ENCODE peak calls at places on chromosomes 13 and 19, in five cellular contexts. W, V, F, Z and N are unnamed samples.

GRCh38 chr19:13864513-13865242 is 12.3 kb upstream of the NANOS3 start:
- DNase-seq in W (no peak), V (no peak), F (no peak), Z (peak), N (no peak)

GRCh38 chr13:105334211-105334610 is 1201.3 kb downstream of the EFNB2 start:
- DNase-seq in W (no peak), V (no peak), F (no peak), Z (no peak), N (no peak)

GRCh38 chr13:77118134-77118533 is 91.2 kb upstream of the FBXL3 start:
- DNase-seq in W (no peak), V (no peak), F (no peak), Z (no peak), N (no peak)

GRCh38 chr19:30087381-30088138 is 145.5 kb downstream of the URI1 start:
- DNase-seq in W (no peak), V (no peak), F (no peak), Z (no peak), N (no peak)

GRCh38 chr19:52518646-52519045 is 8.8 kb upstream of the ZNF808 start:
- DNase-seq in W (no peak), V (no peak), F (no peak), Z (no peak), N (no peak)

GRCh38 chr13:100495455-100495854 is 93.1 kb downstream of the GGACT start:
- DNase-seq in W (no peak), V (no peak), F (no peak), Z (no peak), N (no peak)

GRCh38 chr19:15563325-15563794 is 51.7 kb upstream of the CYP4F8 start:
- DNase-seq in W (no peak), V (no peak), F (peak), Z (no peak), N (no peak)

GRCh38 chr19:40392894-40393517 is 3.0 kb upstream of the HIPK4 start:
- DNase-seq in W (peak), V (no peak), F (no peak), Z (peak), N (no peak)

GRCh38 chr13:41696163-41697003 is 239.0 kb downstream of the RGCC start:
- DNase-seq in W (no peak), V (no peak), F (no peak), Z (peak), N (no peak)

GRCh38 chr19:33132425-33132824 is 511 bp downstream of the WDR88 start:
- DNase-seq in W (no peak), V (no peak), F (no peak), Z (no peak), N (no peak)

GRCh38 chr13:18993884-18994660 is 187.6 kb downstream of the TUBA3C start:
- DNase-seq in W (no peak), V (no peak), F (no peak), Z (no peak), N (no peak)

GRCh38 chr13:49977992-49978391 is 18.9 kb upstream of the TRIM13 start:
- DNase-seq in W (no peak), V (no peak), F (no peak), Z (no peak), N (no peak)

GRCh38 chr19:49691243-49692101 is 556 bp downstream of the CPT1C start:
- DNase-seq in W (no peak), V (peak), F (peak), Z (peak), N (peak)

GRCh38 chr19:15759962-15760565 is 22.3 kb downstream of the OR10H3 start:
- DNase-seq in W (no peak), V (no peak), F (no peak), Z (no peak), N (no peak)

GRCh38 chr19:10227215-10227971 is 3.7 kb downstream of the S1PR2 start:
- DNase-seq in W (peak), V (peak), F (peak), Z (no peak), N (peak)

GRCh38 chr19:15253076-15253475 is 20.8 kb upstream of the EPHX3 start:
- DNase-seq in W (no peak), V (no peak), F (no peak), Z (no peak), N (no peak)

GRCh38 chr19:17490411-17490810 is 20.1 kb downstream of the SLC27A1 start:
- DNase-seq in W (no peak), V (no peak), F (no peak), Z (no peak), N (no peak)

GRCh38 chr19:42284066-42284501 is 15.0 kb downstream of the CIC start:
- DNase-seq in W (peak), V (peak), F (peak), Z (peak), N (peak)

GRCh38 chr13:114097893-114098688 is 34.3 kb downstream of the RASA3 start:
- DNase-seq in W (no peak), V (peak), F (no peak), Z (no peak), N (peak)

GRCh38 chr13:49679244-49679643 is 12.0 kb downstream of the EBPL start:
- DNase-seq in W (no peak), V (no peak), F (no peak), Z (peak), N (no peak)

GRCh38 chr13:32804673-32805260 is 211.5 kb upstream of the KL start:
- DNase-seq in W (no peak), V (no peak), F (no peak), Z (no peak), N (no peak)

GRCh38 chr19:38251564-38252051 is 4.6 kb downstream of the PPP1R14A start:
- DNase-seq in W (peak), V (peak), F (peak), Z (peak), N (no peak)

GRCh38 chr19:38653028-38653571 is 5.7 kb downstream of the ACTN4 start:
- DNase-seq in W (no peak), V (peak), F (no peak), Z (peak), N (no peak)

GRCh38 chr19:18051887-18052286 is 34.8 kb downstream of the IL12RB1 start:
- DNase-seq in W (no peak), V (no peak), F (peak), Z (no peak), N (no peak)

GRCh38 chr13:107827840-107828549 is 387.3 kb downstream of the LIG4 start:
- DNase-seq in W (no peak), V (no peak), F (no peak), Z (no peak), N (no peak)

GRCh38 chr19:30036154-30037129 is 94.4 kb downstream of the URI1 start:
- DNase-seq in W (no peak), V (no peak), F (no peak), Z (no peak), N (no peak)

GRCh38 chr13:96904232-96904631 is 90.0 kb downstream of the OXGR1 start:
- DNase-seq in W (no peak), V (no peak), F (no peak), Z (no peak), N (no peak)

GRCh38 chr13:29746167-29746677 is 104.2 kb downstream of the UBL3 start:
- DNase-seq in W (no peak), V (no peak), F (no peak), Z (no peak), N (no peak)

GRCh38 chr19:8366961-8367326 is 3.0 kb downstream of the ANGPTL4 start:
- DNase-seq in W (no peak), V (peak), F (no peak), Z (no peak), N (no peak)

GRCh38 chr19:47564081-47564480 is 8.9 kb downstream of the ZNF541 start:
- DNase-seq in W (no peak), V (no peak), F (no peak), Z (peak), N (no peak)

GRCh38 chr13:71374471-71375041 is 492.4 kb downstream of the DACH1 start:
- DNase-seq in W (no peak), V (no peak), F (no peak), Z (no peak), N (no peak)

GRCh38 chr19:55690769-55691545 is 15.9 kb downstream of the EPN1 start:
- DNase-seq in W (no peak), V (no peak), F (no peak), Z (no peak), N (no peak)

GRCh38 chr13:29845440-29846056 is 4.9 kb downstream of the UBL3 start:
- DNase-seq in W (no peak), V (no peak), F (no peak), Z (no peak), N (no peak)

GRCh38 chr19:46240693-46241092 is 11.2 kb downstream of the IGFL1 start:
- DNase-seq in W (no peak), V (no peak), F (no peak), Z (no peak), N (no peak)

GRCh38 chr19:51478381-51479285 is at the start of gene CEACAM18:
- DNase-seq in W (no peak), V (no peak), F (no peak), Z (peak), N (no peak)

GRCh38 chr19:47719047-47719885 is 6.0 kb downstream of the EHD2 start:
- DNase-seq in W (peak), V (peak), F (peak), Z (peak), N (peak)

GRCh38 chr19:16266586-16266942 is 58.1 kb upstream of the KLF2 start:
- DNase-seq in W (no peak), V (no peak), F (no peak), Z (no peak), N (no peak)

GRCh38 chr19:43425567-43426392 is 11.1 kb downstream of the TEX101 start:
- DNase-seq in W (no peak), V (no peak), F (no peak), Z (peak), N (no peak)

GRCh38 chr19:45558399-45558878 is 26.2 kb downstream of the OPA3 start:
- DNase-seq in W (no peak), V (no peak), F (no peak), Z (peak), N (peak)

DNA sequence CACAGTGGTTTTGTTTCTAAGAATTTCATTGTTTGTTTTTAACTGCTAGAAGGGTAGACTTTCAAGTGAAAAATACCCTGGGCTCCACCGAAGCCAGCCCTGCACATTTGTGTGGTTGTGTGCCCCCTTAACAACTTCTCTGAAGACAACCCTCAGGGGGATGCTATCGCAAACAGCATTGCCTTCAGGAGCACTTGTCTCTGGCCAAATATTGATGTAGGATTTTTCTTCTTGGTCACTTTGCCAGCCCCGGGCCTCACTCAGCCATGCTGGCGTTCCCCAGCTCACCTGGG is 69.2 kb upstream of the SERP2 start:
- DNase-seq in W (no peak), V (no peak), F (no peak), Z (no peak), N (no peak)
- H3K27ac ChIP-seq in W (peak), V (peak), F (peak), Z (peak), N (peak)

GRCh38 chr19:19674315-19674714 is 5.7 kb downstream of the ZNF101 start:
- DNase-seq in W (no peak), V (no peak), F (no peak), Z (no peak), N (no peak)

GRCh38 chr19:19679176-19680073 is 10.8 kb downstream of the ZNF101 start:
- DNase-seq in W (no peak), V (no peak), F (no peak), Z (no peak), N (no peak)

GRCh38 chr19:19672816-19673215 is 4.2 kb downstream of the ZNF101 start:
- DNase-seq in W (no peak), V (no peak), F (no peak), Z (no peak), N (no peak)

DNA sequence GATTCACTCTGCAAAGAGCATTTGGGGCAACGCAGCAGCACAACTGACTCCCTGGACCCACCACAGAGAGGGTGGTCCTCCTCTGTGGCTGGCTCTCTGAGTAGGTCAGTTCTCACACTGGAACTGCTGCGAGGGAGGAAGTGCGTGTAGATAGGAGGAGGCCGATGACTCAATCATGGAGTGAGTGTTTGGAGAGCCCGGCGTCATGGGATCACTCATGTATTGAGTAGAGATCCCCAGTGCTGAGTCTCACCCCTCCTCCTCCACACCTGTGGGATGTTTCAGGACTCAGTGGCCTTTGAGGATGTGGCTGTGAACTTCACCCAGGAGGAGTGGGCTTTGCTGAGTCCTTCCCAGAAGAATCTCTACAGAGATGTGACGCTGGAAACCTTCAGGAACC is 8.9 kb downstream of the ZNF101 start:
- DNase-seq in W (no peak), V (no peak), F (no peak), Z (no peak), N (no peak)
- TF ChIP-seq CTCF in W (no peak), V (no peak), F (no peak), Z (no peak), N (no peak)

GRCh38 chr19:58555920-58556632 is 1.2 kb upstream of the CHMP2A start:
- DNase-seq in W (no peak), V (peak), F (peak), Z (peak), N (no peak)
- H3K4me3 ChIP-seq in W (peak), V (no peak), F (peak), Z (no peak), N (no peak)

GRCh38 chr13:35856721-35857346 is 274.3 kb downstream of the DCLK1 start:
- DNase-seq in W (no peak), V (no peak), F (no peak), Z (no peak), N (no peak)

GRCh38 chr13:35855531-35856019 is 275.6 kb downstream of the DCLK1 start:
- DNase-seq in W (no peak), V (no peak), F (no peak), Z (no peak), N (peak)

GRCh38 chr13:35857769-35858168 is 273.4 kb downstream of the DCLK1 start:
- DNase-seq in W (no peak), V (no peak), F (no peak), Z (no peak), N (no peak)

GRCh38 chr13:35854286-35854685 is 276.9 kb downstream of the DCLK1 start:
- DNase-seq in W (no peak), V (no peak), F (no peak), Z (no peak), N (no peak)

GRCh38 chr13:35856084-35856483 is 275.1 kb downstream of the DCLK1 start:
- DNase-seq in W (no peak), V (no peak), F (no peak), Z (no peak), N (no peak)
- H3K27ac ChIP-seq in W (peak), V (no peak), F (no peak), Z (no peak), N (no peak)

DNA sequence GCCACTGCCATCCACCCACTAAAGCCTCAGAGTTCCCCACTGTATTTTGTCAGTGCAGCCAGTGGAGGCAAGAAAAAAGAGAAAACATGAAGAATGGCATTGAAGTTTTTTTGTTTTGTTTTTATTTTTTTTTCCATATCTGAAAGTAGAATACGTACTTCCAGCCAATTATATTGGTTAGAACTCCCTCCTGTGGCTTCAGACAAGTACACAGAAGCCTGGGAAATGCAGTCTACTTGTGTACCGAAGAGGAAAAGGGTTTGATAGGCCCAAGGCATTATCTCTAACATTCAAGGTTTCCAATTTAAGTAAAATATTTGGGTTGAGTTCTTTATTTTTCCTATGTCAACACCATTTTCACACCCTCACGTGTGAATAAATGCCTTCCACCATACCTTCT is 696.2 kb upstream of the GPC6 start:
- DNase-seq in W (no peak), V (no peak), F (no peak), Z (peak), N (no peak)
- TF ChIP-seq CTCF in W (no peak), V (no peak), F (no peak), Z (peak), N (no peak)

GRCh38 chr13:93862259-93862658 is 617.2 kb downstream of the DCT start:
- DNase-seq in W (no peak), V (no peak), F (no peak), Z (no peak), N (no peak)
- H3K4me3 ChIP-seq in W (no peak), V (no peak), F (no peak), Z (no peak), N (no peak)

GRCh38 chr13:110455444-110455843 is 106.1 kb downstream of the RAB20 start:
- DNase-seq in W (no peak), V (no peak), F (no peak), Z (no peak), N (no peak)

GRCh38 chr13:110457361-110457760 is 104.2 kb downstream of the RAB20 start:
- DNase-seq in W (no peak), V (no peak), F (no peak), Z (no peak), N (no peak)

GRCh38 chr13:110454956-110455355 is 106.6 kb downstream of the RAB20 start:
- DNase-seq in W (no peak), V (no peak), F (peak), Z (no peak), N (no peak)

GRCh38 chr13:110456550-110456949 is 105.0 kb downstream of the RAB20 start:
- DNase-seq in W (no peak), V (no peak), F (no peak), Z (no peak), N (no peak)

DNA sequence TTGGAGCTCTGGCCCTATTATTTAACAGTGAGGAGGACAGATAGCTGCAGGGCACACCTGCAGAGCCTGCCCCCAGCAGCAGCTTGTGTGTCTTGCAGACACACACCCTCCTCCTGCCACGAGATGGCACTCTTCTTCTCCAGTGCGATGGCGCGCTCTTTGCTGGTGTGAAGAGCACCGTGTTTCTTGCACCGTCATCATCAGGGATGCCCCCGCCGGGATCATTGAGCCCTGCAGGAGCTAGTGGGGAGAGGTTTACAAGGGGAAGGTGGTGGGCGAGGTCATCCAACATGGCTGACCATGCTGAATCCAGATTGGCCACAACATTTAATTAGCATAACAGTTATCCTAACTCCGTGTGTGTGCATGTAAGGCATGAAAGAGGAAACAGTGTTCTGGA is 105.6 kb downstream of the RAB20 start:
- DNase-seq in W (peak), V (peak), F (peak), Z (peak), N (peak)
- H3K27ac ChIP-seq in W (no peak), V (peak), F (no peak), Z (no peak), N (no peak)